ENCODE peak calls at places on chromosomes 2 and 18, in six cellular contexts. A is posterior vena cava; P is cardiac muscle cell; I is central memory CD8-positive, alpha-beta T cell; Z is stimulated activated CD4-positive, alpha-beta T cell treated with anti-CD3 and anti-CD28 coated beads, Interleukin-2, amount 100 ng/mL, for 24 hours; V is AG04449. X is an unnamed sample.

GRCh38 chr2:199485732-199486335 is 28.1 kb upstream of the SATB2 start:
- DNase-seq in A (no peak), P (peak), I (no peak), Z (peak), V (no peak), X (peak)

GRCh38 chr2:159110784-159111183 is 142.3 kb downstream of the TANC1 start:
- DNase-seq in A (no peak), P (no peak), I (no peak), Z (no peak), V (no peak), X (no peak)

GRCh38 chr2:7845332-7845731 is 836.5 kb upstream of the ID2 start:
- DNase-seq in A (no peak), P (peak), I (no peak), Z (no peak), V (peak), X (no peak)

GRCh38 chr2:10273215-10274175 is 29.2 kb upstream of the HPCAL1 start:
- DNase-seq in A (peak), P (no peak), I (no peak), Z (no peak), V (no peak), X (no peak)

GRCh38 chr2:85255456-85255812 is 72.4 kb downstream of the TGOLN2 start:
- DNase-seq in A (no peak), P (no peak), I (no peak), Z (no peak), V (no peak), X (no peak)

GRCh38 chr2:185179783-185180182 is 558.8 kb upstream of the FSIP2 start:
- DNase-seq in A (no peak), P (no peak), I (no peak), Z (no peak), V (no peak), X (peak)

GRCh38 chr18:77160515-77160914 is 27.9 kb upstream of the MBP start:
- DNase-seq in A (no peak), P (no peak), I (no peak), Z (no peak), V (no peak), X (no peak)

GRCh38 chr2:13676269-13676668 is 956.2 kb upstream of the LRATD1 start:
- DNase-seq in A (no peak), P (no peak), I (no peak), Z (no peak), V (peak), X (no peak)

GRCh38 chr18:54975598-54975997 is 16.3 kb upstream of the CCDC68 start:
- DNase-seq in A (no peak), P (no peak), I (no peak), Z (no peak), V (no peak), X (no peak)

GRCh38 chr2:109722026-109722425 is 72.1 kb upstream of the RGPD5 start:
- DNase-seq in A (peak), P (no peak), I (no peak), Z (no peak), V (no peak), X (no peak)

GRCh38 chr2:171083426-171083825 is 77.3 kb downstream of the TLK1 start:
- DNase-seq in A (no peak), P (no peak), I (no peak), Z (no peak), V (no peak), X (no peak)

GRCh38 chr2:111246620-111247061 is 125.9 kb downstream of the BCL2L11 start:
- DNase-seq in A (no peak), P (no peak), I (no peak), Z (no peak), V (no peak), X (no peak)

GRCh38 chr18:9348079-9348671 is 13.6 kb downstream of the TWSG1 start:
- DNase-seq in A (no peak), P (peak), I (no peak), Z (no peak), V (no peak), X (no peak)

GRCh38 chr2:28627722-28628480 is 123.7 kb upstream of the PPP1CB start:
- DNase-seq in A (no peak), P (peak), I (no peak), Z (no peak), V (no peak), X (no peak)

GRCh38 chr2:133377021-133377481 is 191.2 kb downstream of the NCKAP5 start:
- DNase-seq in A (no peak), P (no peak), I (no peak), Z (no peak), V (peak), X (no peak)

GRCh38 chr2:64354857-64355680 is 98.9 kb upstream of the LGALSL start:
- DNase-seq in A (no peak), P (peak), I (no peak), Z (no peak), V (peak), X (no peak)

GRCh38 chr2:191265311-191266170 is 20.3 kb downstream of the MYO1B start:
- DNase-seq in A (peak), P (peak), I (no peak), Z (no peak), V (peak), X (no peak)

GRCh38 chr2:200590090-200590489 is 4.3 kb downstream of the AOX1 start:
- DNase-seq in A (peak), P (peak), I (no peak), Z (no peak), V (no peak), X (no peak)

GRCh38 chr18:59639136-59639535 is 58.1 kb downstream of the CCBE1 start:
- DNase-seq in A (no peak), P (no peak), I (no peak), Z (no peak), V (no peak), X (no peak)

X was measured in SHP77.